ENCODE peak calls at places on chromosomes 5 and 9, in six cellular contexts. One of them, this sample, is unnamed. For H3K9me3, the result is how much of the 10 kb centered on the place peaks cover.

GRCh38 chr9:99433555-99433954 is 211.5 kb downstream of the SEC61B start:
- DNase-seq in pancreas: no peak
- DNase-seq in CD8-positive, alpha-beta memory T cell: no peak
- DNase-seq in HCT116: peak
- DNase-seq in heart right ventricle: no peak
- DNase-seq in iPS DF 6.9: no peak
- DNase-seq in this sample: peak

GRCh38 chr9:131404581-131404980 is 10.7 kb downstream of the PRRC2B start:
- DNase-seq in heart right ventricle: no peak
- DNase-seq in HCT116: no peak
- DNase-seq in pancreas: no peak
- DNase-seq in iPS DF 6.9: no peak
- DNase-seq in CD8-positive, alpha-beta memory T cell: no peak
- DNase-seq in this sample: no peak

GRCh38 chr5:132073231-132074013 is at the start of gene CSF2:
- DNase-seq in CD8-positive, alpha-beta memory T cell: no peak
- DNase-seq in iPS DF 6.9: no peak
- DNase-seq in heart right ventricle: no peak
- DNase-seq in HCT116: no peak
- DNase-seq in pancreas: no peak
- DNase-seq in this sample: no peak

GRCh38 chr9:76943071-76943470 is 37.2 kb upstream of the PRUNE2 start:
- DNase-seq in iPS DF 6.9: no peak
- DNase-seq in pancreas: no peak
- DNase-seq in CD8-positive, alpha-beta memory T cell: no peak
- DNase-seq in heart right ventricle: no peak
- DNase-seq in HCT116: no peak
- DNase-seq in this sample: no peak

GRCh38 chr9:132249690-132250089 is 87.8 kb downstream of the NTNG2 start:
- DNase-seq in HCT116: no peak
- DNase-seq in pancreas: no peak
- DNase-seq in CD8-positive, alpha-beta memory T cell: no peak
- DNase-seq in heart right ventricle: no peak
- DNase-seq in iPS DF 6.9: no peak
- DNase-seq in this sample: no peak

GRCh38 chr5:37391591-37391990 is 12.5 kb downstream of the WDR70 start:
- DNase-seq in HCT116: no peak
- DNase-seq in CD8-positive, alpha-beta memory T cell: no peak
- DNase-seq in heart right ventricle: no peak
- DNase-seq in iPS DF 6.9: no peak
- DNase-seq in pancreas: no peak
- DNase-seq in this sample: no peak

GRCh38 chr9:69758001-69758730 is 1.6 kb downstream of the PTAR1 start:
- DNase-seq in HCT116: no peak
- DNase-seq in CD8-positive, alpha-beta memory T cell: no peak
- DNase-seq in iPS DF 6.9: no peak
- DNase-seq in heart right ventricle: no peak
- DNase-seq in pancreas: no peak
- DNase-seq in this sample: no peak

GRCh38 chr5:109053995-109054417 is 306.3 kb downstream of the FER start:
- DNase-seq in iPS DF 6.9: no peak
- DNase-seq in pancreas: no peak
- DNase-seq in CD8-positive, alpha-beta memory T cell: no peak
- DNase-seq in HCT116: no peak
- DNase-seq in heart right ventricle: no peak
- DNase-seq in this sample: no peak

GRCh38 chr5:78610633-78611032 is 37.9 kb downstream of the LHFPL2 start:
- DNase-seq in HCT116: no peak
- DNase-seq in pancreas: no peak
- DNase-seq in iPS DF 6.9: no peak
- DNase-seq in heart right ventricle: no peak
- DNase-seq in CD8-positive, alpha-beta memory T cell: no peak
- DNase-seq in this sample: no peak

GRCh38 chr9:125142560-125143376 is 560 bp downstream of the SCAI start:
- DNase-seq in pancreas: no peak
- DNase-seq in iPS DF 6.9: no peak
- DNase-seq in heart right ventricle: peak
- DNase-seq in HCT116: no peak
- DNase-seq in CD8-positive, alpha-beta memory T cell: peak
- DNase-seq in this sample: no peak

GRCh38 chr9:101119206-101119819 is 90.8 kb downstream of the PLPPR1 start:
- DNase-seq in HCT116: peak
- DNase-seq in pancreas: peak
- DNase-seq in heart right ventricle: peak
- DNase-seq in iPS DF 6.9: peak
- DNase-seq in CD8-positive, alpha-beta memory T cell: no peak
- DNase-seq in this sample: peak

GRCh38 chr9:99660191-99660636 is 161.5 kb upstream of the NR4A3 start:
- DNase-seq in pancreas: no peak
- DNase-seq in heart right ventricle: peak
- DNase-seq in iPS DF 6.9: no peak
- DNase-seq in CD8-positive, alpha-beta memory T cell: no peak
- DNase-seq in HCT116: no peak
- DNase-seq in this sample: peak

GRCh38 chr9:127170652-127171051 is 48.2 kb upstream of the ANGPTL2 start:
- DNase-seq in iPS DF 6.9: no peak
- DNase-seq in pancreas: no peak
- DNase-seq in heart right ventricle: no peak
- DNase-seq in HCT116: no peak
- DNase-seq in CD8-positive, alpha-beta memory T cell: no peak
- DNase-seq in this sample: no peak

GRCh38 chr5:136033244-136033643 is 4.5 kb downstream of the TGFBI start:
- DNase-seq in pancreas: no peak
- DNase-seq in iPS DF 6.9: no peak
- DNase-seq in HCT116: no peak
- DNase-seq in CD8-positive, alpha-beta memory T cell: no peak
- DNase-seq in heart right ventricle: no peak
- DNase-seq in this sample: no peak

GRCh38 chr5:160169326-160169725 is 50.1 kb upstream of the PWWP2A start:
- DNase-seq in HCT116: no peak
- DNase-seq in CD8-positive, alpha-beta memory T cell: no peak
- DNase-seq in iPS DF 6.9: no peak
- DNase-seq in pancreas: no peak
- DNase-seq in heart right ventricle: peak
- DNase-seq in this sample: peak

GRCh38 chr5:50751064-50751657 is 84.7 kb downstream of the PARP8 start:
- DNase-seq in pancreas: no peak
- DNase-seq in iPS DF 6.9: peak
- DNase-seq in heart right ventricle: peak
- DNase-seq in CD8-positive, alpha-beta memory T cell: peak
- DNase-seq in HCT116: peak
- DNase-seq in this sample: no peak

GRCh38 chr5:116575635-116576042 is 1.0 kb upstream of the SEMA6A start:
- DNase-seq in pancreas: no peak
- DNase-seq in heart right ventricle: peak
- DNase-seq in iPS DF 6.9: no peak
- DNase-seq in CD8-positive, alpha-beta memory T cell: no peak
- DNase-seq in HCT116: no peak
- DNase-seq in this sample: peak

GRCh38 chr5:172173771-172174170 is 14.3 kb downstream of the STK10 start:
- DNase-seq in CD8-positive, alpha-beta memory T cell: peak
- DNase-seq in pancreas: no peak
- DNase-seq in HCT116: no peak
- DNase-seq in heart right ventricle: no peak
- DNase-seq in iPS DF 6.9: no peak
- DNase-seq in this sample: no peak

GRCh38 chr5:10701567-10702039 is 59.4 kb downstream of the DAP start:
- DNase-seq in heart right ventricle: peak
- DNase-seq in pancreas: no peak
- DNase-seq in HCT116: no peak
- DNase-seq in CD8-positive, alpha-beta memory T cell: peak
- DNase-seq in iPS DF 6.9: no peak
- DNase-seq in this sample: no peak

GRCh38 chr9:77495834-77496671 is 152.1 kb downstream of the GNA14 start:
- DNase-seq in heart right ventricle: no peak
- DNase-seq in HCT116: no peak
- DNase-seq in pancreas: no peak
- DNase-seq in CD8-positive, alpha-beta memory T cell: no peak
- DNase-seq in iPS DF 6.9: no peak
- DNase-seq in this sample: no peak

GRCh38 chr5:141313711-141314110 is 6.9 kb downstream of the TAF7 start:
- DNase-seq in HCT116: no peak
- DNase-seq in pancreas: no peak
- DNase-seq in heart right ventricle: no peak
- DNase-seq in iPS DF 6.9: no peak
- DNase-seq in CD8-positive, alpha-beta memory T cell: no peak
- DNase-seq in this sample: no peak
- H3K9me3 ChIP-seq in HCT116: under half
- H3K9me3 ChIP-seq in pancreas: under half
- H3K9me3 ChIP-seq in heart right ventricle: under half
- H3K9me3 ChIP-seq in iPS DF 6.9: under half
- H3K9me3 ChIP-seq in CD8-positive, alpha-beta memory T cell: under half
- H3K9me3 ChIP-seq in this sample: under half

DNA sequence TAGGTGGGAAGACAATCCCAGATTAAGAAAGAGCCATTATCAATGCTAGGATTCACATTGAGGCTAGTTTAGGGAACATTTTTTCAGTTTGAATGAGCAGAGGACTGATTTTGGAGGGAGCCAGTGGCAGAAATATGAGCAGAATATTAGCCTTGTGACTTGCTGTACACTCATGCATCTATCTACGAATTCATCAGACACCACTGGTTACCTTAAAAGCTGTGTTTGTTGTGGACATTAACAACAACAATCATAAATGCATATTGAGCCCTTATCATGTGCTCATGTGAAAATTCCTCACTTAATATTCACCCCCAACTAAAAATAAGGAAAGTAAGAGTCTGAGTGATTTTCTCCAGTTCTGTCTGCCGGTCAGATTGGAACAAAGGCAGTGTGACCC is 9.9 kb upstream of the SH3TC2 start:
- DNase-seq in CD8-positive, alpha-beta memory T cell: no peak
- DNase-seq in iPS DF 6.9: no peak
- DNase-seq in HCT116: no peak
- DNase-seq in heart right ventricle: no peak
- DNase-seq in pancreas: no peak
- DNase-seq in this sample: no peak
- H3K9me3 ChIP-seq in CD8-positive, alpha-beta memory T cell: under half
- H3K9me3 ChIP-seq in iPS DF 6.9: under half
- H3K9me3 ChIP-seq in HCT116: under half
- H3K9me3 ChIP-seq in heart right ventricle: under half
- H3K9me3 ChIP-seq in pancreas: under half
- H3K9me3 ChIP-seq in this sample: under half

GRCh38 chr5:180034564-180034963 is 37.0 kb downstream of the RNF130 start:
- DNase-seq in iPS DF 6.9: no peak
- DNase-seq in CD8-positive, alpha-beta memory T cell: no peak
- DNase-seq in HCT116: no peak
- DNase-seq in pancreas: no peak
- DNase-seq in heart right ventricle: no peak
- DNase-seq in this sample: no peak
- H3K9me3 ChIP-seq in iPS DF 6.9: under half
- H3K9me3 ChIP-seq in CD8-positive, alpha-beta memory T cell: under half
- H3K9me3 ChIP-seq in HCT116: under half
- H3K9me3 ChIP-seq in pancreas: under half
- H3K9me3 ChIP-seq in heart right ventricle: under half
- H3K9me3 ChIP-seq in this sample: under half

GRCh38 chr5:149902177-149902576 is 42.4 kb downstream of the PDE6A start:
- DNase-seq in CD8-positive, alpha-beta memory T cell: no peak
- DNase-seq in iPS DF 6.9: no peak
- DNase-seq in pancreas: no peak
- DNase-seq in heart right ventricle: no peak
- DNase-seq in HCT116: no peak
- DNase-seq in this sample: no peak
- H3K9me3 ChIP-seq in CD8-positive, alpha-beta memory T cell: under half
- H3K9me3 ChIP-seq in iPS DF 6.9: under half
- H3K9me3 ChIP-seq in pancreas: under half
- H3K9me3 ChIP-seq in heart right ventricle: under half
- H3K9me3 ChIP-seq in HCT116: under half
- H3K9me3 ChIP-seq in this sample: under half

This sample was measured in right cardiac atrium.